ENCODE peak calls at places on chromosomes 2 and 18, in four cellular contexts. T is Peyer's patch, S is thyroid gland, V is body of pancreas. J is an unnamed sample.

GRCh38 chr2:195756218-195756941 is 99.4 kb downstream of the SLC39A10 start:
- DNase-seq in T (no peak), S (no peak), V (no peak), J (no peak)

GRCh38 chr18:38481576-38481975 is 916.0 kb upstream of the CELF4 start:
- DNase-seq in T (no peak), S (no peak), V (no peak), J (no peak)

GRCh38 chr18:24176727-24177416 is 38.0 kb downstream of the CABYR start:
- DNase-seq in T (peak), S (peak), V (peak), J (peak)

GRCh38 chr2:101083613-101084012 is 67.6 kb downstream of the TBC1D8 start:
- DNase-seq in T (peak), S (no peak), V (no peak), J (no peak)

GRCh38 chr2:39584283-39584972 is 81.3 kb upstream of the TMEM178A start:
- DNase-seq in T (no peak), S (no peak), V (no peak), J (no peak)

GRCh38 chr2:20186078-20186854 is 38.7 kb downstream of the SDC1 start:
- DNase-seq in T (peak), S (no peak), V (peak), J (peak)

GRCh38 chr2:48695991-48696390 is 59.5 kb downstream of the LHCGR start:
- DNase-seq in T (no peak), S (no peak), V (no peak), J (no peak)

GRCh38 chr2:48756289-48756688 is 765 bp upstream of the LHCGR start:
- DNase-seq in T (no peak), S (no peak), V (no peak), J (no peak)

GRCh38 chr2:112259509-112260294 is 4.9 kb upstream of the ZC3H8 start:
- DNase-seq in T (peak), S (peak), V (peak), J (peak)

GRCh38 chr18:10213526-10213925 is 240.9 kb upstream of the APCDD1 start:
- DNase-seq in T (no peak), S (no peak), V (no peak), J (no peak)

GRCh38 chr2:174787485-174788205 is 23.4 kb upstream of the CHRNA1 start:
- DNase-seq in T (no peak), S (no peak), V (no peak), J (no peak)

GRCh38 chr2:214695789-214696188 is 113.7 kb downstream of the BARD1 start:
- DNase-seq in T (no peak), S (no peak), V (no peak), J (no peak)

GRCh38 chr2:215652432-215652831 is 216.6 kb upstream of the FN1 start:
- DNase-seq in T (no peak), S (no peak), V (no peak), J (no peak)

GRCh38 chr18:64202229-64202835 is 53.4 kb upstream of the LINC00305 start:
- DNase-seq in T (no peak), S (no peak), V (no peak), J (no peak)

GRCh38 chr2:59584958-59585357 is 968.5 kb downstream of the BCL11A start:
- DNase-seq in T (no peak), S (peak), V (no peak), J (peak)

GRCh38 chr18:54807303-54807702 is 21.0 kb upstream of the RAB27B start:
- DNase-seq in T (no peak), S (no peak), V (no peak), J (no peak)

GRCh38 chr18:24987271-24987932 is 364.6 kb downstream of the ZNF521 start:
- DNase-seq in T (no peak), S (no peak), V (no peak), J (no peak)

GRCh38 chr2:27370816-27371620 is 602 bp downstream of the SNX17 start:
- DNase-seq in T (peak), S (no peak), V (no peak), J (peak)

GRCh38 chr18:27135504-27136207 is 49.5 kb downstream of the CHST9 start:
- DNase-seq in T (no peak), S (no peak), V (no peak), J (no peak)

GRCh38 chr2:212528106-212528856 is 10.3 kb downstream of the ERBB4 start:
- DNase-seq in T (no peak), S (peak), V (peak), J (no peak)

GRCh38 chr2:222977121-222977520 is 74.9 kb upstream of the KCNE4 start:
- DNase-seq in T (no peak), S (no peak), V (no peak), J (no peak)

GRCh38 chr18:54712315-54712714 is 116.0 kb upstream of the RAB27B start:
- DNase-seq in T (no peak), S (no peak), V (no peak), J (peak)

GRCh38 chr2:113206251-113206650 is 32.5 kb downstream of the PSD4 start:
- DNase-seq in T (peak), S (no peak), V (no peak), J (no peak)

GRCh38 chr2:118881490-118882129 is 34.2 kb upstream of the EN1 start:
- DNase-seq in T (peak), S (peak), V (peak), J (peak)

GRCh38 chr2:82795446-82795845 is 1663.6 kb downstream of the SUCLG1 start:
- DNase-seq in T (no peak), S (peak), V (no peak), J (no peak)

GRCh38 chr2:138699421-138699820 is 80.8 kb downstream of the NXPH2 start:
- DNase-seq in T (no peak), S (no peak), V (no peak), J (no peak)

GRCh38 chr2:147989809-147990403 is 30.6 kb downstream of the ORC4 start:
- DNase-seq in T (no peak), S (peak), V (no peak), J (peak)

GRCh38 chr2:181586569-181587076 is 70.3 kb downstream of the CERKL start:
- DNase-seq in T (no peak), S (no peak), V (peak), J (no peak)

DNA sequence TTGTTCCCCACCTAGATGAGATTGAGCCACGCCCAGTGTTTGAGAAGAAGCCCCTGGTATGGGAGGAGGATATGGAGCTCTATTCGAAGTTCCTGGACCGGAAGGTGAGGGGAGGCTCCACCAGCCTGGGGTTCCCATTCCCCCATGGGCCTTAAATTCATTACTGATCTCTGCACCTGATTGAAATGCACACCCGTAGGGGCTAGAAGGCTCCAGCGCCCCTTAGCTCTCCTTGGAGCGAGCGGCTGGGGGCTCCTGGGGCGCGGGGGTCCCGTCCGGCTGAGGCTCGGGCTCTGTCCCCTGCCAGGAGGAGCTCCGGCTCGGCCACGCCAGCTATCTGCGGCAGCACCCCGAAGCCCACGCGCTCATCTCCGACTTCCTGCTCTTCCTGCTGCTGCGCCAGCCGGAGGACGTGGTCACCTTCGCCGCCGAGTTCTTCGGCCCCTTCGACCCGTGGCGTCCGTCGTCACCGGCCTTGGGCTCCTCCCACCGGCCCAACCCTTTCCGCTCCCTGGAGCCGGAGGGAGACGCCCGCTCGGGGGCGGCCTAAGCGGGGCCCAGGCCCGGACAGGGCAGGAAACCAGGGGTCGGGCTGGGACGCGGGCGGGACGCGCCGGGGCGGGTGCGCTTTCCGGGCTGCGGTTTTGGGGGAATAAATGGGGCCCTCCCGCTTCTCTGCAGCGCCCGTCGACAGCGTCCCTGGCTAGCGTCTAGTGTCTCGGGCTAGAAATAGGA is 10.9 kb downstream of the CATIP start:
- DNase-seq in T (peak), S (peak), V (peak), J (peak)
- TF ChIP-seq POLR2A in T (peak), S (peak), V (peak), J (peak)

DNA sequence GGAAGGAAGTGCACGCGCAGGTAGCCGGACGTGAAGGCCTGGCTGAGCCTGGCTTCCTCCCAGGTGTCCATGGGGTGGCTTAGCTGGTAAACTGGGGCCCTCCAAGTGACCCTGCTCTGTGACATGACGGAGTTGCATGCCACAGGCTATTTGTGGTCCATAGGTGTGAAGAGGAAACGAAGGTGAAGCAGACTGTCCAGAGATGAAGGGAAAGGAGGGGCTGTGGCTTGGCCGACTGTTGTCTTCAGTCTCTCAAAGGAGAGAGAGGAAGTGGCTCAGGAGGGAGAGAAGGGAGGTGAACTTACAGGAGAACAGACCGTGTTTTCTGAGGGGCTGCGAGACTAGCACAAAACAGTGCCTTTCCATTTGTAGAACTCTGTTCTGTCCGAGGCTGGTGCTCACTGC is 19.3 kb downstream of the INPP5D start:
- DNase-seq in T (peak), S (no peak), V (no peak), J (no peak)
- TF ChIP-seq POLR2A in T (no peak), S (no peak), V (no peak), J (no peak)

DNA sequence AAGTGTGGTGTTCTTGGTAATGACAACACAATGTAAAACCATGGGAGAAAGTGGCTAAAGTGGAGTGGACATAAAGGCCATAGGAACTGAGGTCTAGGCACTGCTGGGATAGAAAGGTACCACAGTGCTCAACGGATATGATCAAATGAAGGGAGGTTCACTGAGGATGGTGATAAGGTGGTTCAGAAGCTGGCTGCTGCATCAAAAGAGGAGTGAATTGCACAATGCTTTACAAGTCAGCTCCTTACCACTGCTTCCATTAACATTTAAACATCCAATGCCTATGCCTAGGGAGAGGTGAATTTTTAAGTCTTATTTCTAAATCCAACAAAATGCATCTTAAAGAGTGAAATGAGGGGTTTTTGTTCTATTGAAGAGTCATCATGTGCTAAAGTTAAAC is 100.1 kb upstream of the ITGB6 start:
- DNase-seq in T (no peak), S (no peak), V (no peak), J (no peak)
- TF ChIP-seq POLR2A in T (no peak), S (no peak), V (no peak), J (no peak)

GRCh38 chr2:71469403-71470398 is 16.3 kb downstream of the DYSF start:
- DNase-seq in T (no peak), S (no peak), V (no peak), J (peak)
- TF ChIP-seq POLR2A in T (no peak), S (no peak), V (no peak), J (no peak)

GRCh38 chr2:128027801-128028667 is at the start of gene SAP130:
- DNase-seq in T (peak), S (peak), V (peak), J (peak)
- TF ChIP-seq POLR2A in T (peak), S (no peak), V (peak), J (peak)